ENCODE peak calls at places on chromosomes 4 and X, in six cellular contexts. G is non-pigmented ciliary epithelial cell; J is thoracic aorta; C is EL; S is activated CD8-positive, alpha-beta memory T cell treated with anti-CD3 and anti-CD28 coated beads for 48 hours; I is nucleus accumbens. O is an unnamed sample.

GRCh38 chr4:128519163-128519810 is 231.7 kb upstream of the PGRMC2 start:
- DNase-seq in G (no peak), J (no peak), C (no peak), S (no peak), I (no peak), O (no peak)

GRCh38 chr4:111483375-111484169 is 661.7 kb upstream of the FAM241A start:
- DNase-seq in G (no peak), J (no peak), C (no peak), S (no peak), I (no peak), O (no peak)

GRCh38 chr4:159308571-159309340 is 205.9 kb downstream of the RAPGEF2 start:
- DNase-seq in G (no peak), J (no peak), C (peak; percentile 55), S (no peak), I (no peak), O (peak; percentile 39)

GRCh38 chrX:17442898-17443297 is 67.9 kb downstream of the NHS start:
- DNase-seq in G (no peak), J (no peak), C (no peak), S (no peak), I (no peak), O (peak; percentile 59)

GRCh38 chr4:76458829-76459228 is 23.8 kb downstream of the SHROOM3 start:
- DNase-seq in G (no peak), J (no peak), C (peak; percentile 9), S (no peak), I (no peak), O (no peak)

GRCh38 chr4:151721466-151721865 is 39.3 kb downstream of the GATB start:
- DNase-seq in G (no peak), J (no peak), C (no peak), S (no peak), I (no peak), O (no peak)

GRCh38 chr4:169100656-169101055 is 90.6 kb upstream of the CBR4 start:
- DNase-seq in G (no peak), J (no peak), C (no peak), S (no peak), I (no peak), O (no peak)

GRCh38 chr4:108838451-108838850 is 75.6 kb upstream of the ETNPPL start:
- DNase-seq in G (no peak), J (no peak), C (no peak), S (no peak), I (no peak), O (no peak)

GRCh38 chr4:1578301-1578781 is 105.8 kb downstream of the FAM53A start:
- DNase-seq in G (no peak), J (no peak), C (no peak), S (no peak), I (no peak), O (no peak)

GRCh38 chr4:5638316-5638715 is 70.0 kb downstream of the EVC2 start:
- DNase-seq in G (peak; percentile 83), J (no peak), C (peak; percentile 94), S (no peak), I (no peak), O (peak; percentile 79)

GRCh38 chr4:160523236-160523635 is 1420.4 kb downstream of the RAPGEF2 start:
- DNase-seq in G (no peak), J (no peak), C (no peak), S (no peak), I (no peak), O (no peak)

GRCh38 chr4:44150091-44150576 is 298.5 kb downstream of the KCTD8 start:
- DNase-seq in G (peak; percentile 18), J (no peak), C (no peak), S (no peak), I (no peak), O (no peak)